ENCODE peak calls at places on chromosomes 6 and 20, in four cellular contexts. J is KG1, A is NCI-H1694 treated with DMSO at 0.1 percent for 48 hours, E is cardiac muscle cell. P is an unnamed sample.
A peak's percentile ranks its signal among the peaks of the same experiment; 100 is the strongest.

GRCh38 chr6:42394881-42395620 is 56.7 kb downstream of the TRERF1 start:
- DNase-seq in J (no peak), E (no peak), A (no peak), P (no peak)

GRCh38 chr6:1395496-1395895 is 6.1 kb downstream of the FOXF2 start:
- DNase-seq in A (no peak), E (no peak), J (no peak), P (no peak)

GRCh38 chr20:31711416-31712111 is 11.1 kb downstream of the BCL2L1 start:
- DNase-seq in A (no peak), J (no peak), E (no peak), P (no peak)

GRCh38 chr6:138307352-138307751 is 70.4 kb upstream of the SMIM28 start:
- DNase-seq in E (peak; percentile 62), J (no peak), A (no peak), P (no peak)

GRCh38 chr6:3751019-3751729 is at the start of gene PXDC1:
- DNase-seq in A (no peak), E (peak; percentile 29), J (no peak), P (no peak)

GRCh38 chr20:35232575-35232974 is 6.1 kb downstream of the MMP24 start:
- DNase-seq in J (no peak), A (no peak), E (peak; percentile 51), P (no peak)

GRCh38 chr6:19325335-19325789 is 511.8 kb upstream of the ID4 start:
- DNase-seq in A (no peak), J (no peak), E (no peak), P (no peak)

GRCh38 chr20:21111416-21111815 is 5.3 kb upstream of the LINC00237 start:
- DNase-seq in E (no peak), J (no peak), A (no peak), P (no peak)

GRCh38 chr6:38337819-38338465 is 301.8 kb downstream of the BTBD9 start:
- DNase-seq in A (no peak), J (no peak), E (peak; percentile 74), P (no peak)

GRCh38 chr6:127267742-127268588 is 1.3 kb downstream of the RNF146 start:
- DNase-seq in A (no peak), J (no peak), E (no peak), P (no peak)

GRCh38 chr20:60049601-60050000 is 91.4 kb downstream of the CDH26 start:
- DNase-seq in J (no peak), A (no peak), E (no peak), P (no peak)

GRCh38 chr20:24647713-24648112 is 178.3 kb downstream of the SYNDIG1 start:
- DNase-seq in J (no peak), A (no peak), E (no peak), P (no peak)

GRCh38 chr6:86407128-86407527 is 530.2 kb upstream of the HTR1E start:
- DNase-seq in E (no peak), A (no peak), J (no peak), P (no peak)

GRCh38 chr6:38143191-38144154 is 323.9 kb downstream of the ZFAND3 start:
- DNase-seq in J (no peak), A (no peak), E (no peak), P (no peak)

GRCh38 chr6:90715093-90715655 is 128.3 kb upstream of the MAP3K7 start:
- DNase-seq in A (no peak), J (no peak), E (peak; percentile 43), P (no peak)

GRCh38 chr6:21909321-21909720 is 315.8 kb downstream of the SOX4 start:
- DNase-seq in A (no peak), J (no peak), E (no peak), P (no peak)

GRCh38 chr6:109503327-109504224 is 20.6 kb upstream of the ZBTB24 start:
- DNase-seq in E (no peak), A (no peak), J (no peak), P (no peak)

GRCh38 chr20:9119776-9120175 is 50.9 kb downstream of the PLCB4 start:
- DNase-seq in J (no peak), E (no peak), A (peak; percentile 70), P (no peak)

GRCh38 chr20:51569815-51570741 is 27.6 kb upstream of the NFATC2 start:
- DNase-seq in A (no peak), J (no peak), E (peak; percentile 6), P (no peak)

GRCh38 chr6:45606831-45607400 is 229.2 kb upstream of the SUPT3H start:
- DNase-seq in J (no peak), E (no peak), A (no peak), P (no peak)

GRCh38 chr6:29926081-29926794 is 16.1 kb upstream of the HLA-A start:
- DNase-seq in J (no peak), E (peak; percentile 36), A (no peak), P (peak; percentile 34)

GRCh38 chr6:54878705-54879104 is 32.1 kb downstream of the FAM83B start:
- DNase-seq in A (no peak), E (no peak), J (no peak), P (no peak)

P was measured in AML-193.